ENCODE peak calls at places on chromosomes 3 and 15, in five cellular contexts. N is HCT116, D is MM.1S, M is GM23248, S is hepatocyte. R is an unnamed sample.

GRCh38 chr15:72319360-72319984 is 485 bp downstream of the CELF6 start:
- DNase-seq in N (no peak), D (peak), M (peak), S (peak), R (no peak)

GRCh38 chr3:42663581-42664442 is 10.3 kb downstream of the ZBTB47 start:
- DNase-seq in N (no peak), D (no peak), M (no peak), S (no peak), R (peak)

GRCh38 chr3:13278783-13279531 is 141.2 kb downstream of the NUP210 start:
- DNase-seq in N (no peak), D (no peak), M (no peak), S (no peak), R (no peak)

GRCh38 chr15:52567886-52568568 is 803 bp downstream of the ARPP19 start:
- DNase-seq in N (peak), D (peak), M (peak), S (peak), R (peak)

GRCh38 chr3:54146383-54147239 is 24.3 kb downstream of the CACNA2D3 start:
- DNase-seq in N (peak), D (peak), M (peak), S (peak), R (peak)

GRCh38 chr3:134446800-134447199 is 39.0 kb downstream of the ANAPC13 start:
- DNase-seq in N (no peak), D (no peak), M (peak), S (no peak), R (no peak)

GRCh38 chr3:184352149-184352785 is 9.1 kb downstream of the CLCN2 start:
- DNase-seq in N (no peak), D (no peak), M (no peak), S (peak), R (no peak)

GRCh38 chr3:120907659-120908029 is 361 bp upstream of the STXBP5L start:
- DNase-seq in N (no peak), D (no peak), M (no peak), S (no peak), R (no peak)

GRCh38 chr3:31777092-31777491 is 204.0 kb downstream of the OSBPL10 start:
- DNase-seq in N (no peak), D (no peak), M (peak), S (no peak), R (no peak)

GRCh38 chr15:41536866-41537265 is 7.2 kb downstream of the RPAP1 start:
- DNase-seq in N (no peak), D (no peak), M (no peak), S (no peak), R (no peak)

GRCh38 chr3:50194903-50195500 is 3.6 kb downstream of the GNAT1 start:
- DNase-seq in N (peak), D (no peak), M (peak), S (peak), R (peak)

GRCh38 chr3:182671942-182672341 is 121.4 kb upstream of the ATP11B start:
- DNase-seq in N (no peak), D (no peak), M (peak), S (no peak), R (no peak)

DNA sequence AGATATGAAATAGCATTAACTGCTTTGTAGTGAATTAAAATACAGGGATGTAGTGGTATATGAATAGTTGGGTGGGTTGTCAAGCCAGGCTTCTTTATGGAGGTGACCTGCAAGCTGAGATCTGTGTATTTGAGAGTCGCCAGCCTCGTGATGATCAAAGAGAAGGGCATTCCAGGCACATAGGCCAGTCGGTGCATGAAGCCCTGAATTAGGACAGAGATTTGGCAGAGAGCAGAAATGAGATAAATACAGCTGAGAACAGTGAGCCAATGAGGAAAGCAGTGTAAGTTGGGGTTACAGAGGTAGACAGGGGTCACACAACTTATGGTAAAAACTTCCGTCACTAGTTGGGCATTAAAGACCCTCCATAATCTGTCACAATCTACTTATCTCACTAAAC is 641.9 kb downstream of the OTOL1 start:
- DNase-seq in N (no peak), D (no peak), M (no peak), S (no peak), R (no peak)
- H2AFZ ChIP-seq in N (no peak), D (no peak), M (no peak), S (no peak), R (no peak)

GRCh38 chr3:16609927-16610580 is 4.8 kb upstream of the DAZL start:
- DNase-seq in N (no peak), D (no peak), M (peak), S (no peak), R (no peak)
- TF ChIP-seq EZH2phosphoT487 in N (no peak), D (no peak), M (no peak), S (no peak), R (no peak)

DNA sequence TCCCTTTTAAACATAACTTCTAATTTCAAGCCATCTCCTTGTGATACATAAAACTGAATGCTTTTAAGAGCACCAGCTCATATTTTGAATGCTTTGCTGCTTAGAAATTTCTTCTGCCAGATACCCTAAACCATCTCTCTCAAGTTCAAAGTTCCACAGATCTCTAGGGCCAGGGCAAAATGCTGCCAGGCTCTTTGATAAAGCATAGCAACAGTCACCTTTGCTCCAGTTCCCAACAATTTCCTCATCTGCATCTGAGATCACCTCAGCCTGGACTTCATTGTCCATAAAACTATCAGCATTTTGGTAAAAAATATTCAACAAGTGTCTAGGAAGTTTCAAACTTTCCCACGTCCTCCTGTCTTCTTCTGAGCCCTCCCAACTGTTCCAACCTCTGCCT is 17.5 kb downstream of the OSTN start:
- DNase-seq in N (no peak), D (no peak), M (peak), S (no peak), R (no peak)
- H2AFZ ChIP-seq in N (no peak), D (no peak), M (peak), S (no peak), R (no peak)

DNA sequence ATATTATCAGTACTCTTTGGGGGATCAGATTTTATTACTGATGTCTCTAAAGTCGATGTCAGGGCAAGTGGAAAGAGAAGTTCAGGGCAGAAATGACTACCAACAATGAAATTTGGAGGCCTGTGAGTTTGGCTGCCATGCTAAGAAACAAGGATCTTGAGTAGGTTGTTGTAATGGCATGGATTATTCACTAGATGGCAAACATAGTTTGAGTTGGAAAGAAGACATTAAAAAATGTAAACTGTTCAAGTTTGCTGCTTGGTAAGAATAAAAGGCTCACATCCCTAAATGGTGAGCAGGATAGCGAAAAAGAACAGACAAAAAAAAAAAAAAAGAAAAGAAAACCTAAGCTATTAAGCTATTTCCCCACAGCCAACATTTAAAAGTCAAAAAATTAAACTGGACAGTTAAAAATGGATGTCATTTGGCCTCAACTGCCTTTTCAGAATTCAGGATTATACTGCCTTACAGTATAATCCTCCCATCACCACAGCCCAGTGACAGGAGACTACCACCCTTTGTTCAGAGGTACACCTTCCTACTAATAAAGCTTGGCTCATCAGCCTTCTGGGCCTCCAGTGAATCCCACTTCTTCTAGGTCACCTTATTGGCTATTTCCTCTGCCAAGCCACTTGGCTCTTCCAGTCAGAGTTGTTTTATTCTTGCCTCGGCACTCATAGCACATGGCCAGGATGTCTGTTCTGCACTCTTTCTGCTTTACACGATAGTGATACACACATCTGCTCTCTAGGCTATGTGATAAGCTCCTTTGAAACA is 163.7 kb downstream of the PLD1 start:
- DNase-seq in N (peak), D (peak), M (peak), S (peak), R (peak)
- TF ChIP-seq EZH2phosphoT487 in N (no peak), D (no peak), M (no peak), S (no peak), R (no peak)

GRCh38 chr3:58551636-58552180 is 14.7 kb upstream of the ACOX2 start:
- DNase-seq in N (no peak), D (no peak), M (no peak), S (no peak), R (no peak)

GRCh38 chr3:58556761-58557181 is 19.8 kb upstream of the ACOX2 start:
- DNase-seq in N (no peak), D (no peak), M (no peak), S (no peak), R (no peak)

GRCh38 chr3:58559586-58559985 is 17.6 kb downstream of the FAM107A start:
- DNase-seq in N (no peak), D (no peak), M (no peak), S (no peak), R (no peak)

GRCh38 chr3:58557496-58557895 is 19.7 kb downstream of the FAM107A start:
- DNase-seq in N (no peak), D (no peak), M (no peak), S (no peak), R (no peak)

DNA sequence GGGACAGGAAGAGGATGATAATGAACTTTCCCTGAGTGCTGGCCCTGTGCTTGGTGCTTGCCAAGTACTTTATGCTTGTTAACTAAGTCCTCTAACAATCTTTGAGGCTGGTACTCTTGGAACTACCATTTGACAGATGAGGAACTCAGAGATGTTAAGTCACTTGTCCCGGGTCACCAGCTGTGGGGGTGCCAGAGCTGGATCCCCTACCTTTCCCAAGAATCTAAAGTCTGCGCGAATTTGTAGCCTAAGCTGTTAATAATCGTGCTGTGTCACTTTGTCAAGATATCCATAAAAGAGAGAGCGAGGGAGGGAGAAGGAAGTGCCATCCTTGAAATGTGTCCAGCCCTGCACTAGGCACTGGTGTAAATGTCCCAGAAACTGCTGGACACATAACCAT is 19.0 kb upstream of the ACOX2 start:
- DNase-seq in N (no peak), D (no peak), M (no peak), S (no peak), R (no peak)
- H2AFZ ChIP-seq in N (no peak), D (no peak), M (no peak), S (no peak), R (no peak)

R was measured in OCI-LY7.